ENCODE peak calls at places on chromosomes 2 and 18, in seven cellular contexts. A is stomach, U is K562, Q is suprapubic skin, C is HepG2, D is sigmoid colon, B is SK-N-SH. O is an unnamed sample. For H3K36me3, the result is how much of the 10 kb centered on the place peaks cover.

GRCh38 chr2:9388950-9389911 is 34.1 kb downstream of the ITGB1BP1 start:
- DNase-seq in C (no peak), U (no peak), A (no peak), Q (peak), D (peak), B (no peak), O (no peak)

GRCh38 chr2:27832396-27832795 is 57.8 kb downstream of the RBKS start:
- DNase-seq in D (no peak), U (no peak), Q (no peak), C (no peak), A (no peak), B (no peak), O (no peak)

GRCh38 chr2:100235098-100235497 is 87.2 kb downstream of the LONRF2 start:
- DNase-seq in Q (no peak), C (no peak), A (peak), D (no peak), B (no peak), U (no peak), O (no peak)

GRCh38 chr2:235268535-235268934 is 225.3 kb upstream of the AGAP1 start:
- DNase-seq in C (no peak), U (no peak), A (no peak), D (no peak), Q (no peak), B (no peak), O (no peak)

GRCh38 chr18:63578357-63578958 is 8.7 kb upstream of the SERPINB13 start:
- DNase-seq in C (peak), B (peak), U (peak), Q (no peak), A (no peak), D (no peak), O (no peak)

GRCh38 chr18:67582488-67582887 is 66.0 kb upstream of the DSEL start:
- DNase-seq in U (no peak), D (no peak), A (no peak), B (no peak), Q (no peak), C (no peak), O (no peak)

GRCh38 chr2:109447811-109448210 is 166.0 kb downstream of the SEPTIN10 start:
- DNase-seq in Q (no peak), D (peak), B (peak), U (no peak), C (no peak), A (no peak), O (no peak)

GRCh38 chr2:90207454-90208058 is 1516.1 kb downstream of the RPIA start:
- DNase-seq in B (peak), A (no peak), D (no peak), Q (no peak), U (peak), C (peak), O (no peak)

GRCh38 chr2:207253946-207254345 is 88.2 kb upstream of the KLF7 start:
- DNase-seq in A (no peak), B (no peak), D (no peak), U (no peak), Q (no peak), C (no peak), O (no peak)

GRCh38 chr2:75481041-75481836 is 79.5 kb downstream of the EVA1A start:
- DNase-seq in Q (no peak), D (no peak), B (peak), C (peak), A (no peak), U (no peak), O (no peak)

GRCh38 chr2:38233231-38233983 is 143.7 kb downstream of the ATL2 start:
- DNase-seq in B (no peak), U (no peak), Q (no peak), C (no peak), D (no peak), A (no peak), O (no peak)

GRCh38 chr2:176106636-176107539 is at the start of gene HOXD11:
- DNase-seq in D (peak), A (no peak), B (peak), C (no peak), U (no peak), Q (no peak), O (no peak)

GRCh38 chr18:5058768-5059539 is 138.1 kb downstream of the AKAIN1 start:
- DNase-seq in C (no peak), D (no peak), U (no peak), B (no peak), Q (no peak), A (no peak), O (no peak)

GRCh38 chr2:192499476-192499875 is 304.7 kb upstream of the TMEFF2 start:
- DNase-seq in U (no peak), A (no peak), C (no peak), B (no peak), Q (no peak), D (no peak), O (no peak)

GRCh38 chr2:102253140-102253752 is 58.1 kb upstream of the IL1RL1 start:
- DNase-seq in Q (no peak), C (no peak), A (no peak), D (no peak), U (no peak), B (no peak), O (no peak)

GRCh38 chr2:198662916-198663315 is 794.8 kb downstream of the SATB2 start:
- DNase-seq in A (no peak), U (no peak), B (no peak), D (no peak), Q (no peak), C (no peak), O (no peak)

GRCh38 chr18:55470826-55471225 is 117.2 kb downstream of the TCF4 start:
- DNase-seq in D (no peak), A (no peak), U (no peak), B (no peak), Q (no peak), C (no peak), O (no peak)

GRCh38 chr2:241719093-241719492 is 15.3 kb upstream of the D2HGDH start:
- DNase-seq in A (no peak), B (no peak), C (no peak), D (no peak), U (no peak), Q (no peak), O (no peak)
- H3K36me3 ChIP-seq in A (under half), B (under half), C (under half), D (under half), U (half or more), Q (half or more), O (under half)

GRCh38 chr2:208970070-208970469 is 453.8 kb upstream of the MAP2 start:
- DNase-seq in B (no peak), D (no peak), C (no peak), A (no peak), U (no peak), Q (no peak), O (no peak)
- TF ChIP-seq EP300 in B (no peak), D (no peak), C (no peak), A (no peak), U (no peak), Q (no peak), O (no peak)

GRCh38 chr2:224151161-224151560 is 112.1 kb upstream of the SERPINE2 start:
- DNase-seq in Q (no peak), B (no peak), C (peak), A (no peak), U (no peak), D (no peak), O (no peak)
- H3K27ac ChIP-seq in Q (no peak), B (no peak), C (peak), A (no peak), U (no peak), D (no peak), O (no peak)

GRCh38 chr2:149006883-149007543 is 31.5 kb upstream of the LYPD6B start:
- DNase-seq in B (peak), D (no peak), A (no peak), C (no peak), Q (no peak), U (no peak), O (no peak)
- H3K36me3 ChIP-seq in B (under half), D (under half), A (under half), C (under half), Q (under half), U (under half), O (under half)

O was measured in ovary.